ENCODE peak calls at places on chromosomes 4 and X, in five cellular contexts. R is AG09309, K is mucosa of gallbladder, F is glomerular endothelial cell, E is nephron progenitor cell. X is an unnamed sample.

GRCh38 chrX:154401045-154401799 is 3.0 kb downstream of the RPL10 start:
- DNase-seq in R (no peak), K (no peak), F (no peak), E (no peak), X (no peak)

GRCh38 chr4:10346023-10346422 is 111.2 kb downstream of the ZNF518B start:
- DNase-seq in R (no peak), K (no peak), F (no peak), E (no peak), X (no peak)

GRCh38 chrX:37922926-37923325 is 75.6 kb upstream of the DYNLT3 start:
- DNase-seq in R (no peak), K (no peak), F (no peak), E (no peak), X (no peak)

GRCh38 chr4:78379991-78380739 is 171.4 kb upstream of the ANXA3 start:
- DNase-seq in R (no peak), K (peak; percentile 63), F (no peak), E (no peak), X (no peak)

GRCh38 chr4:8544741-8545438 is 35.3 kb upstream of the GPR78 start:
- DNase-seq in R (no peak), K (no peak), F (no peak), E (no peak), X (no peak)

GRCh38 chr4:86443495-86443894 is 83.6 kb upstream of the MAPK10 start:
- DNase-seq in R (no peak), K (no peak), F (no peak), E (no peak), X (no peak)

GRCh38 chrX:150648296-150648940 is 44.8 kb upstream of the MTMR1 start:
- DNase-seq in R (no peak), K (no peak), F (no peak), E (no peak), X (no peak)

GRCh38 chr4:114997596-114997995 is 115.8 kb downstream of the NDST4 start:
- DNase-seq in R (no peak), K (no peak), F (no peak), E (no peak), X (no peak)

GRCh38 chr4:178752954-178753525 is 1310.8 kb upstream of the AGA start:
- DNase-seq in R (no peak), K (no peak), F (no peak), E (no peak), X (no peak)

GRCh38 chr4:31045151-31045550 is 325.0 kb downstream of the PCDH7 start:
- DNase-seq in R (no peak), K (no peak), F (no peak), E (no peak), X (no peak)

GRCh38 chr4:113943863-113944262 is 35.6 kb downstream of the ARSJ start:
- DNase-seq in R (no peak), K (no peak), F (no peak), E (no peak), X (no peak)

GRCh38 chrX:115268421-115268820 is 21.1 kb upstream of the LUZP4 start:
- DNase-seq in R (no peak), K (no peak), F (no peak), E (no peak), X (no peak)

GRCh38 chrX:40108959-40109287 is 11.2 kb upstream of the BCOR start:
- DNase-seq in R (no peak), K (peak; percentile 77), F (no peak), E (peak; percentile 64), X (no peak)

GRCh38 chr4:43282534-43282933 is 390.0 kb downstream of the GRXCR1 start:
- DNase-seq in R (no peak), K (no peak), F (no peak), E (no peak), X (no peak)

GRCh38 chrX:68500105-68500504 is 1.3 kb downstream of the YIPF6 start:
- DNase-seq in R (no peak), K (no peak), F (no peak), E (no peak), X (no peak)

GRCh38 chr4:87947381-87948160 is 27.9 kb upstream of the SPP1 start:
- DNase-seq in R (no peak), K (no peak), F (no peak), E (no peak), X (no peak)

GRCh38 chr4:136823020-136823419 is 709.3 kb downstream of the PCDH18 start:
- DNase-seq in R (no peak), K (no peak), F (no peak), E (no peak), X (no peak)

GRCh38 chrX:40249582-40249981 is 151.8 kb upstream of the BCOR start:
- DNase-seq in R (no peak), K (no peak), F (no peak), E (no peak), X (no peak)

GRCh38 chrX:71525316-71525715 is 7.6 kb upstream of the OGT start:
- DNase-seq in R (no peak), K (no peak), F (no peak), E (no peak), X (no peak)

GRCh38 chrX:38768079-38768478 is 33.2 kb upstream of the MID1IP1 start:
- DNase-seq in R (no peak), K (no peak), F (no peak), E (no peak), X (no peak)

GRCh38 chr4:112214397-112215264 is 17.0 kb upstream of the AP1AR start:
- DNase-seq in R (no peak), K (no peak), F (no peak), E (no peak), X (no peak)

GRCh38 chrX:41118156-41118555 is 32.9 kb downstream of the USP9X start:
- DNase-seq in R (no peak), K (no peak), F (no peak), E (no peak), X (no peak)

GRCh38 chr4:163107754-163108153 is 58.9 kb downstream of the NAF1 start:
- DNase-seq in R (no peak), K (no peak), F (peak; percentile 12), E (no peak), X (no peak)

GRCh38 chrX:46582964-46583363 is 9.4 kb downstream of the CHST7 start:
- DNase-seq in R (peak; percentile 64), K (no peak), F (no peak), E (no peak), X (no peak)

GRCh38 chr4:85474818-85475630 is at the start of gene ARHGAP24:
- DNase-seq in R (peak; percentile 92), K (peak; percentile 61), F (peak; percentile 41), E (peak; percentile 85), X (peak; percentile 13)

GRCh38 chr4:2402053-2402452 is 16.4 kb downstream of the ZFYVE28 start:
- DNase-seq in R (no peak), K (peak; percentile 81), F (no peak), E (peak; percentile 91), X (no peak)

GRCh38 chr4:41155194-41155830 is 59.0 kb downstream of the APBB2 start:
- DNase-seq in R (no peak), K (no peak), F (no peak), E (no peak), X (peak; percentile 41)

GRCh38 chr4:25823632-25824031 is 39.2 kb downstream of the SEL1L3 start:
- DNase-seq in R (no peak), K (no peak), F (no peak), E (no peak), X (no peak)

X was measured in pulmonary artery endothelial cell.